ENCODE peak calls at places on chromosomes 7 and 10, in seven cellular contexts. U, A, M, I, G, O and X are unnamed samples.

GRCh38 chr10:120578890-120579289 is 121.9 kb downstream of the PLPP4 start:
- DNase-seq in U (no peak), A (no peak), M (no peak), I (no peak), G (no peak), O (no peak), X (no peak)

GRCh38 chr10:98340946-98341345 is 73.0 kb upstream of the LOXL4 start:
- DNase-seq in U (no peak), A (no peak), M (no peak), I (peak; percentile 37), G (no peak), O (peak; percentile 38), X (no peak)

GRCh38 chr7:46864711-46865110 is 717.2 kb downstream of the TNS3 start:
- DNase-seq in U (no peak), A (no peak), M (no peak), I (peak; percentile 33), G (no peak), O (no peak), X (no peak)

GRCh38 chr10:75623310-75623940 is 192.0 kb downstream of the LRMDA start:
- DNase-seq in U (no peak), A (no peak), M (peak; percentile 61), I (no peak), G (no peak), O (no peak), X (no peak)

GRCh38 chr10:73863039-73863817 is 11.1 kb downstream of the CAMK2G start:
- DNase-seq in U (no peak), A (no peak), M (peak; percentile 33), I (no peak), G (no peak), O (no peak), X (no peak)

GRCh38 chr7:140451716-140452115 is 27.6 kb downstream of the MKRN1 start:
- DNase-seq in U (no peak), A (no peak), M (no peak), I (no peak), G (no peak), O (no peak), X (no peak)

GRCh38 chr10:96700477-96701099 is 19.7 kb downstream of the PIK3AP1 start:
- DNase-seq in U (no peak), A (no peak), M (no peak), I (no peak), G (no peak), O (no peak), X (peak; percentile 94)

GRCh38 chr7:123573896-123574467 is 16.4 kb upstream of the NDUFA5 start:
- DNase-seq in U (no peak), A (no peak), M (no peak), I (no peak), G (no peak), O (no peak), X (no peak)

GRCh38 chr10:24350111-24350921 is 141.4 kb downstream of the KIAA1217 start:
- DNase-seq in U (no peak), A (no peak), M (no peak), I (peak; percentile 92), G (no peak), O (peak; percentile 79), X (no peak)

GRCh38 chr7:88462799-88463198 is 156.1 kb upstream of the STEAP4 start:
- DNase-seq in U (no peak), A (no peak), M (no peak), I (no peak), G (no peak), O (no peak), X (no peak)

GRCh38 chr7:113831509-113831908 is 87.3 kb downstream of the PPP1R3A start:
- DNase-seq in U (peak; percentile 13), A (no peak), M (no peak), I (no peak), G (no peak), O (peak; percentile 41), X (no peak)

DNA sequence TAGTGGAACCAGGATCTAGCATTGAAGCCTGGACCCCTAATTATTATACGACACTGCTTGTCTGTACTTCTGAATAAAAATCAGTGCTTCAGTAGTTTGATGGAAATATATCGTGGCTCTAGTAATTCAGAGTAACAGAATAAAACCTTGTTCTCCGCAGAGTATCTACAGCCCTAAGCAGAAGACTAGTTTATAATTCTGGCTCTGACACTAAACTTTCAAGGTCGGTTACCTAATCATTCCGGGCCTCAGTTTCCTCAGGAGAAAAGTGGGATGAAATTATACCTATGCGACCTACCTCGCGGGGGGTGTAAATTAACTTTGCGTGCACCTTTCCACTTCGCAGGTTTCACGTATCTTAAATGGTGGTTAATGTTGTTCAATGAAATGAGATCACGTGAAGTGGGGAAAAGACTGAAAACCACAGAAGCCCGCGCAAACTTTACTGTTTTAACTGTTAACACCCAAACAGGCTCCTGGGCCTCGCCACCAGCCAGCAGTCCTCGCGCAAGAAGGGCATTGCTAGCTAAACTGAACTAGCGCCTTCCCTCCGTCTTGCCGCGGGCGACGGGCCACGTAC is 615 bp downstream of the THAP5 start:
- DNase-seq in U (no peak), A (no peak), M (no peak), I (no peak), G (no peak), O (no peak), X (peak; percentile 45)
- H3K4me2 ChIP-seq in U (peak overlapping the region; percentile 86), A (peak overlapping the region; percentile 78), M (peak overlapping the region; percentile 77), I (peak overlapping the region; percentile 96), G (peak overlapping the region; percentile 85), O (peak overlapping the region; percentile 76), X (peak overlapping the region; percentile 87)

DNA sequence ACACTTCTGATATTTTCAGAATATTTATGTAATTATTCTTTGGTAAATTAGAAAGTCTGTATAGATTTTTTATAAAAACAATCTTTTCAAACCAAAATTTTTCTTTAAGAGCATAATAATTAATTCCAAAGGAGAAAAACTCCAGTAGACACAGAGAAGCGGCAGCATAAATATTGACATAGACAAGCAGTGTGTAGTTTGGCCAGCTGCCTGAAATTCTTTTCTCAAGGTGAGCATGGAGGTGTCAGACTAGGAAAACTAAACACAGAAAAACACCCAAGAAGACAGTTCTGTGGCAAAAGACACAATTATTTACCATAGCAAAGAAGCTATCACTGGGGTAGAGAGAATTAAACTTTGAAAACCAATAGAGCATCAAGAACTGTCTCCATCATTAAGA is 82.4 kb downstream of the KLF6 start:
- DNase-seq in U (no peak), A (no peak), M (no peak), I (no peak), G (no peak), O (no peak), X (no peak)
- H3K4me2 ChIP-seq in U (no peak overlapping the region), A (no peak overlapping the region), M (no peak overlapping the region), I (no peak overlapping the region), G (no peak overlapping the region), O (no peak overlapping the region), X (no peak overlapping the region)

GRCh38 chr7:44980393-44981034 is 1.7 kb upstream of the MYO1G start:
- DNase-seq in U (no peak), A (no peak), M (no peak), I (peak; percentile 81), G (peak; percentile 97), O (peak; percentile 83), X (peak; percentile 96)
- H3K4me2 ChIP-seq in U (no peak overlapping the region), A (no peak overlapping the region), M (no peak overlapping the region), I (peak overlapping the region; percentile 56), G (peak overlapping the region; percentile 71), O (peak overlapping the region; percentile 38), X (peak overlapping the region; percentile 98)

GRCh38 chr7:109821156-109821555 is 1251.5 kb downstream of the DNAJB9 start:
- DNase-seq in U (no peak), A (no peak), M (no peak), I (peak; percentile 0), G (no peak), O (no peak), X (no peak)
- H3K4me2 ChIP-seq in U (no peak overlapping the region), A (no peak overlapping the region), M (no peak overlapping the region), I (no peak overlapping the region), G (no peak overlapping the region), O (no peak overlapping the region), X (no peak overlapping the region)

DNA sequence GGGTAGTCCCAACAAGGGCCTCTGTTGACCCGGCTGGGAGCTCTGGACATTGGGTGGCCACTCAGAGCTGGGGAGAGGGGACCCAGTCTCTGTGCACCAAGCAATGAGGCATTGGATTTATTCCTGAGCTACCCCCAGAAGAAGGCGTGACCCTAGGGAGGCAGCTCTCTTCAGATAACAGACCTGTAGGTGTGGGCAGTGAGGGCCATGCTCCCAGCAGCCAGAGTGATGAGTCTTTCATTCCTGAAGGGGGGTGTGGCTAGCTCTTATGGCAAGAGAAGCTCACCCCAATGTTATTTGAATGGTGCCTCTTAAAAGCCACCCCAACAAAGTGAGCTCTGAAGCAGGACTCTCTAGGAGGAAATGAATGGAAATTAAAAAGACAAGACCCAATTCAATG is 20.3 kb downstream of the TEX36 start:
- DNase-seq in U (no peak), A (peak; percentile 36), M (no peak), I (peak; percentile 64), G (no peak), O (no peak), X (no peak)
- H3K4me2 ChIP-seq in U (no peak overlapping the region), A (peak overlapping the region; percentile 47), M (no peak overlapping the region), I (no peak overlapping the region), G (no peak overlapping the region), O (no peak overlapping the region), X (no peak overlapping the region)

GRCh38 chr10:5466451-5466996 is 32.8 kb downstream of the CALML5 start:
- DNase-seq in U (peak; percentile 93), A (peak; percentile 90), M (peak; percentile 27), I (peak; percentile 89), G (no peak), O (peak; percentile 82), X (no peak)
- H3K4me2 ChIP-seq in U (peak overlapping the region; percentile 63), A (peak overlapping the region; percentile 23), M (no peak overlapping the region), I (peak overlapping the region; percentile 13), G (no peak overlapping the region), O (peak overlapping the region; percentile 36), X (no peak overlapping the region)